ENCODE peak calls at places on chromosomes 6 and 20, in six cellular contexts. L is AG04449; Z is left ventricle myocardium inferior; K is ascending aorta; B is mucosa of descending colon; N is CD8-positive, alpha-beta memory T cell. X is an unnamed sample.

GRCh38 chr6:32194825-32195651 is 2.6 kb upstream of the GPSM3 start:
- DNase-seq in Z (no peak), B (peak), N (no peak), L (no peak), K (peak), X (peak)

GRCh38 chr6:144710207-144710606 is 425.1 kb downstream of the UTRN start:
- DNase-seq in B (no peak), N (no peak), L (peak), Z (no peak), K (no peak), X (peak)

GRCh38 chr20:16017656-16018055 is 555.6 kb downstream of the KIF16B start:
- DNase-seq in N (no peak), K (no peak), B (no peak), Z (no peak), L (no peak), X (no peak)

GRCh38 chr6:117463762-117464665 is 18.5 kb upstream of the DCBLD1 start:
- DNase-seq in L (no peak), K (no peak), N (no peak), B (no peak), Z (no peak), X (no peak)

GRCh38 chr20:18388860-18389259 is 78.0 kb downstream of the DZANK1 start:
- DNase-seq in Z (no peak), N (no peak), B (no peak), L (peak), K (no peak), X (peak)

GRCh38 chr6:90369024-90369519 is 72.4 kb upstream of the BACH2 start:
- DNase-seq in N (no peak), Z (peak), B (no peak), K (peak), L (peak), X (peak)

GRCh38 chr6:39251406-39251805 is 22.1 kb upstream of the KCNK5 start:
- DNase-seq in L (no peak), Z (no peak), K (no peak), N (no peak), B (no peak), X (no peak)

GRCh38 chr6:166955121-166955864 is 1.1 kb downstream of the RNASET2 start:
- DNase-seq in B (peak), Z (peak), L (no peak), K (peak), N (peak), X (no peak)

GRCh38 chr6:27890351-27891299 is 21.6 kb downstream of the OR2B2 start:
- DNase-seq in L (peak), N (peak), Z (no peak), K (no peak), B (peak), X (peak)

GRCh38 chr6:105151644-105152043 is 28.2 kb downstream of the POPDC3 start:
- DNase-seq in B (no peak), L (no peak), K (no peak), Z (no peak), N (no peak), X (no peak)

GRCh38 chr6:135269399-135270005 is 88.4 kb downstream of the MYB start:
- DNase-seq in Z (no peak), K (no peak), L (no peak), B (peak), N (no peak), X (no peak)

GRCh38 chr6:135270676-135271536 is 89.8 kb downstream of the MYB start:
- DNase-seq in N (no peak), Z (no peak), K (no peak), B (peak), L (no peak), X (no peak)

GRCh38 chr6:135274561-135275293 is 93.6 kb downstream of the MYB start:
- DNase-seq in B (no peak), L (no peak), K (no peak), Z (no peak), N (no peak), X (no peak)

GRCh38 chr6:135268740-135269139 is 87.6 kb downstream of the MYB start:
- DNase-seq in Z (no peak), N (no peak), L (no peak), B (no peak), K (no peak), X (no peak)

DNA sequence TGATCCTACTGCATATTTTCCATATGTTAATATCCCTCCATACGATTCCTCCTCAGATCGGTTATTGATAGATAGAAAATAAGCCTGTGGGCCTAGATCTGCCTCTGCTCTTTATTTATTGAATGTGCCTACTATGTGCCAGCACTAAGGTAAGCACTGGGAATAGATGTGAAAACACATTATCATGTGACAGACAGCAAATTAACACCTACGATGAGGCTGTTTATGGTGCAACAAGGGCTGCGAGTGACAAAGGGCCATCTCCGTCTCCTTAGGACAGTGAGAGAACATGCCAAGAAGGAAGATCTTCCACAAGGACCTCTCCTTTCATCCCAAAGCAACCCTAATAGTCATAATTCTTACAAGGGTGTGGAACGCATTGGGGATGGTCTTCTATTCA is 90.5 kb downstream of the MYB start:
- DNase-seq in L (no peak), K (no peak), B (no peak), Z (no peak), N (no peak), X (no peak)
- H3K4me3 ChIP-seq in L (no peak), K (no peak), B (no peak), Z (no peak), N (no peak), X (no peak)

DNA sequence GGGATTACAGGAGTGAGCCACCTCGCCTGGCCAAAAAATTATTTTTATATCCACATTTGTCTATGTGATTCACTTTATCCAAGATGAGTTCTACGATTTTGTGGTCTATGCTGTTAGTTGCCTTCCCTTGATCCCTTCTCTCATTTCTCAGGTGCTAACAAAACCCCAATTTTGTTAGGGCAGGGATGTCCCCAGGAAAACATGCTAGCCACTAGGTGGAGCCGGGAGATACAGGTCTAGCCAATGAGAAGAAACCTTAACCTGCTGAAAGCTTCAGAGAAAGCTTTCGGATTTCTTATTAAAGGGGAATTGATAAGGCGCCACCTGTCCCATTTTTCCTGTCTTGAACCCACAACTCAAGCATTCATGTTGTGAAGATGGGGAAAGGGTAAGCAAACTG is 167.4 kb upstream of the OLIG3 start:
- DNase-seq in Z (no peak), B (no peak), K (no peak), L (no peak), N (no peak), X (no peak)
- H3K4me3 ChIP-seq in Z (no peak), B (no peak), K (no peak), L (no peak), N (no peak), X (no peak)

DNA sequence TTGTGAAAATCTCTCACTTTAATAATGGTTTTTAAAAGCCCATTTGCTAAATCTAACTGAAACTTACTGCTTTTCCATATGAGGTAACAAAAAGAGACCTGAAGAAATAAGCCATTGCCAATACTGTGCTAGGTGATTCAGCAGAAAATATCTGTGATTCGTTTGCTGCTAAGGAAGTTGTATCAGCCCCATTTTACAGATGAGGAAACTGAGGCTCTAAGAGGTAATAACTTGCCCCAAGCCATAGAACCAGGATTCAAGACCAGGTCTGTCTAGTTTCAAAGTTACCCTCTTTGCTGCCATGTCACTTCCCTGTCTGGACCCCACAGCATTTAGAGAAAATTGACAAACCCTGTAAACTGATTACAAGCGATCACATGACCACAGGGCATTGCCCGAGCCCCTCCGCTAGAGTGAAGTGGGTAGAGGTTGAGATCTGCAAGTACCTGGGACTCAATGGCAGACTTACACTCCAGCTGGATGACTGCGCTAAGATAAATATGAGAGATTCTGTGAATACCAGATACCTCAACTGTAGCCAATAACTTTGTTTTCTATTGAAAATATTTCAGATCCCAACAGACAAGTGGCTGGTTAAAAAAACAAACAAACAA is 69.3 kb downstream of the TNFRSF21 start:
- DNase-seq in L (no peak), Z (no peak), K (no peak), N (no peak), B (no peak), X (no peak)
- H3K4me3 ChIP-seq in L (no peak), Z (no peak), K (no peak), N (no peak), B (no peak), X (no peak)

DNA sequence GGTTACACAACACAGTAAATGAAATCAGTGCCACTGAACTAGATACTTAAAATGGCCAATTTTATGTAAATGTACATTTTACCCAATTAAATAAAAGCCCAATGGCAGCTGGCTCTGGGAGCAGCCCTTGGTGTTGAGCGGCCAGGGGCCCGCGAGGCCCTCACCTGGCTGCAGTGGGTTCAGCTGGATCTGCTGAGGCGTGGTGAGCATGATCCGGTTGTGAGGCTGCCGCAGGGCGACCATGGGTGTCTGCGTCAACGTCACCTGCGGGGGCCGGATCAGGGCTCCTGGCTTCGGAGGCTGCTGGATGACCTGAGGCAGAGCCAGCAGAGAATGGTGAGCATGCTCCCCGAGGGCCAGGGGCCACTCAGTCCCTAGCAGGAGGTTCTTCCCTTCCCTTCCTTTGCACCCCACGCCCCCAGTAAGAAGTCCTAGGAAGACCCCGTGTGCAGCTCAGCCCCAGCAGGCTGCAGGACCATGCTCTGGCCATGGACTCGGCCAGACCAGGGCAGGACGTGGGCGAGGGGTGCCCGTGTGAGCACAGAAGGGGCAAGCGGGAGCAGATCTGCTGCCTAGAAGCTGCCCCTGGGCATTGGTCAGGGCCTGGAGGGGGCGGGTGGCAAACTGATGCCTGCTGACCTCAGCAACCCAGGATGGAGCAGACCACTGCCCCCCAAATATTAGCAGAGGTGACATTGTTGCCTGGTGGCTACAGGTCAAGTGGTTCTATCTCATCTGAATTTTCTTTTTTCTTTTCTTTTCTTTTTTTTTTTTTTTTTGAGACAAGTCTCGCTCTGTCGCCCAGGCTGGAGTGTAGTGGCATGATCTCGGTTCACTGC is 61.9 kb downstream of the TAF4 start:
- DNase-seq in B (no peak), K (no peak), L (no peak), Z (no peak), N (no peak), X (no peak)
- H3K4me3 ChIP-seq in B (no peak), K (no peak), L (no peak), Z (no peak), N (no peak), X (no peak)

GRCh38 chr6:152164957-152165356 is 357.5 kb downstream of the ESR1 start:
- DNase-seq in Z (no peak), N (no peak), B (no peak), L (no peak), K (no peak), X (no peak)
- H3K4me3 ChIP-seq in Z (peak), N (no peak), B (no peak), L (no peak), K (no peak), X (no peak)

X was measured in skeletal muscle cell.